ENCODE peak calls at places on chromosomes 11 and 22, in four cellular contexts. L, W, R and E are unnamed samples.

GRCh38 chr11:108500169-108500568 is 2.0 kb upstream of the POGLUT3 start:
- DNase-seq in L (no peak), W (no peak), R (no peak), E (no peak)

GRCh38 chr11:122524532-122524882 is 131.0 kb upstream of the UBASH3B start:
- DNase-seq in L (no peak), W (no peak), R (no peak), E (no peak)

GRCh38 chr22:22997262-22997898 is 72.9 kb upstream of the GNAZ start:
- DNase-seq in L (no peak), W (no peak), R (no peak), E (no peak)

GRCh38 chr11:70577258-70577603 is 178.9 kb downstream of the CTTN start:
- DNase-seq in L (peak; percentile 52), W (no peak), R (no peak), E (no peak)

GRCh38 chr11:46489668-46490560 is 98.3 kb upstream of the CHRM4 start:
- DNase-seq in L (no peak), W (no peak), R (peak; percentile 77), E (no peak)

GRCh38 chr11:66720223-66720898 is 8.7 kb downstream of the SPTBN2 start:
- DNase-seq in L (no peak), W (no peak), R (peak; percentile 94), E (no peak)

GRCh38 chr22:42635531-42635930 is 4.9 kb downstream of the ATP5MGL start:
- DNase-seq in L (peak; percentile 96), W (no peak), R (peak; percentile 90), E (peak; percentile 75)

GRCh38 chr11:64339754-64340408 is at the start of gene CCDC88B:
- DNase-seq in L (peak; percentile 92), W (peak; percentile 70), R (no peak), E (peak; percentile 76)

GRCh38 chr11:58992489-58992888 is 53.2 kb downstream of the GLYATL1 start:
- DNase-seq in L (no peak), W (no peak), R (no peak), E (no peak)

GRCh38 chr11:123405123-123405592 is 24.9 kb upstream of the GRAMD1B start:
- DNase-seq in L (no peak), W (no peak), R (no peak), E (peak; percentile 81)